ENCODE peak calls at places on chromosomes 13 and 19, in nine cellular contexts. S is iPS-NIHi11; L is Calu3; Z is heart left ventricle; Y is activated CD4-positive, alpha-beta T cell treated with anti-CD3 and anti-CD28 coated beads, Interleukin-2, amount 50 U/mL, for 1 hour; Q is HTR-8/SVneo; X is mucosa of descending colon; P is stimulated activated CD8-positive, alpha-beta memory T cell treated with anti-CD3 and anti-CD28 coated beads, Interleukin-12 subunit alpha, Interleukin-12 subunit beta, amount 100 ng/mL, for 4 hours; C is A673. F is an unnamed sample.
A peak's percentile ranks its signal among the peaks of the same experiment; 100 is the strongest.

GRCh38 chr19:11373885-11374448 is 499 bp upstream of the SWSAP1 start:
- DNase-seq in S (no peak), L (no peak), Z (no peak), Y (no peak), Q (no peak), X (no peak), P (no peak), C (no peak), F (no peak)

GRCh38 chr13:35388979-35389378 is 87.5 kb downstream of the MAB21L1 start:
- DNase-seq in S (no peak), L (no peak), Z (no peak), Y (no peak), Q (no peak), X (no peak), P (no peak), C (no peak), F (no peak)

GRCh38 chr13:55155046-55155445 is 1985.7 kb upstream of the PRR20A start:
- DNase-seq in S (no peak), L (no peak), Z (no peak), Y (no peak), Q (no peak), X (no peak), P (no peak), C (peak; percentile 64), F (no peak)

GRCh38 chr19:7989071-7989575 is 16.3 kb downstream of the ELAVL1 start:
- DNase-seq in S (no peak), L (no peak), Z (no peak), Y (no peak), Q (no peak), X (no peak), P (no peak), C (no peak), F (no peak)

GRCh38 chr13:45219938-45220375 is 19.1 kb upstream of the KCTD4 start:
- DNase-seq in S (no peak), L (peak; percentile 28), Z (no peak), Y (no peak), Q (peak; percentile 42), X (no peak), P (no peak), C (peak; percentile 31), F (no peak)

GRCh38 chr13:40389081-40389641 is 277.3 kb downstream of the FOXO1 start:
- DNase-seq in S (no peak), L (no peak), Z (no peak), Y (peak; percentile 34), Q (no peak), X (no peak), P (peak; percentile 14), C (no peak), F (no peak)

GRCh38 chr19:21947775-21948174 is 63.0 kb downstream of the ZNF208 start:
- DNase-seq in S (no peak), L (no peak), Z (no peak), Y (no peak), Q (no peak), X (no peak), P (no peak), C (peak; percentile 1), F (no peak)

GRCh38 chr19:30855475-30855874 is 483.3 kb downstream of the ZNF536 start:
- DNase-seq in S (no peak), L (no peak), Z (no peak), Y (no peak), Q (no peak), X (no peak), P (no peak), C (no peak), F (no peak)

GRCh38 chr19:41427647-41428480 is 690 bp upstream of the B3GNT8 start:
- DNase-seq in S (peak; percentile 52), L (no peak), Z (no peak), Y (peak; percentile 19), Q (no peak), X (peak; percentile 55), P (peak; percentile 14), C (peak; percentile 17), F (no peak)

GRCh38 chr19:18339703-18340102 is 695 bp upstream of the PGPEP1 start:
- DNase-seq in S (peak; percentile 45), L (peak; percentile 28), Z (no peak), Y (no peak), Q (peak; percentile 62), X (no peak), P (no peak), C (no peak), F (no peak)

GRCh38 chr19:40803857-40804782 is 5.1 kb downstream of the EGLN2 start:
- DNase-seq in S (no peak), L (no peak), Z (peak; percentile 70), Y (peak; percentile 56), Q (no peak), X (peak; percentile 84), P (no peak), C (no peak), F (peak; percentile 90)

GRCh38 chr13:95156208-95156607 is 145.0 kb downstream of the ABCC4 start:
- DNase-seq in S (no peak), L (no peak), Z (no peak), Y (no peak), Q (no peak), X (no peak), P (no peak), C (no peak), F (no peak)

GRCh38 chr13:99224019-99224418 is 23.4 kb downstream of the UBAC2 start:
- DNase-seq in S (no peak), L (no peak), Z (no peak), Y (no peak), Q (no peak), X (no peak), P (no peak), C (no peak), F (no peak)

GRCh38 chr19:31283701-31284100 is 65.5 kb downstream of the TSHZ3 start:
- DNase-seq in S (no peak), L (no peak), Z (no peak), Y (no peak), Q (no peak), X (no peak), P (no peak), C (no peak), F (peak; percentile 23)

GRCh38 chr13:22915442-22916082 is 265.2 kb upstream of the SGCG start:
- DNase-seq in S (peak; percentile 79), L (peak; percentile 13), Z (no peak), Y (no peak), Q (peak; percentile 3), X (peak; percentile 51), P (no peak), C (peak; percentile 40), F (no peak)

GRCh38 chr19:38812004-38812840 is 523 bp downstream of the LGALS4 start:
- DNase-seq in S (peak; percentile 21), L (no peak), Z (no peak), Y (no peak), Q (no peak), X (no peak), P (no peak), C (no peak), F (no peak)

GRCh38 chr19:40689339-40690049 is 957 bp downstream of the NUMBL start:
- DNase-seq in S (no peak), L (no peak), Z (peak; percentile 44), Y (no peak), Q (no peak), X (no peak), P (no peak), C (peak; percentile 27), F (peak; percentile 83)

GRCh38 chr13:18993884-18994660 is 187.6 kb downstream of the TUBA3C start:
- DNase-seq in S (no peak), L (no peak), Z (no peak), Y (no peak), Q (no peak), X (no peak), P (no peak), C (no peak), F (no peak)

GRCh38 chr19:52734340-52734892 is 428 bp downstream of the ZNF611 start:
- DNase-seq in S (peak; percentile 24), L (peak; percentile 20), Z (peak; percentile 18), Y (no peak), Q (no peak), X (peak; percentile 14), P (no peak), C (peak; percentile 25), F (peak; percentile 82)

GRCh38 chr13:49607761-49608160 is 20.5 kb upstream of the ARL11 start:
- DNase-seq in S (no peak), L (no peak), Z (no peak), Y (no peak), Q (no peak), X (no peak), P (no peak), C (no peak), F (no peak)

GRCh38 chr13:48750588-48751383 is 97.1 kb downstream of the CYSLTR2 start:
- DNase-seq in S (no peak), L (no peak), Z (peak; percentile 58), Y (no peak), Q (no peak), X (no peak), P (no peak), C (no peak), F (no peak)

F was measured in spleen.